ENCODE peak calls at places on chromosomes 6 and 20, in four cellular contexts. O is IMR-90, U is H1, W is mesendoderm. J is an unnamed sample.
A peak's percentile ranks its signal among the peaks of the same experiment; 100 is the strongest.

GRCh38 chr6:144919573-144919972 is 634.4 kb downstream of the UTRN start:
- DNase-seq in O (no peak), U (no peak), W (no peak), J (no peak)

GRCh38 chr20:57578476-57579165 is 17.7 kb downstream of the PCK1 start:
- DNase-seq in U (no peak), W (no peak), O (no peak), J (no peak)

GRCh38 chr6:29737707-29738630 is 14.7 kb downstream of the HLA-F start:
- DNase-seq in W (peak; percentile 76), O (peak; percentile 66), U (no peak), J (peak; percentile 84)

GRCh38 chr6:147297663-147298313 is 93.6 kb downstream of the STXBP5 start:
- DNase-seq in O (peak; percentile 26), W (no peak), U (no peak), J (no peak)

GRCh38 chr6:19587238-19587942 is 249.8 kb upstream of the ID4 start:
- DNase-seq in O (no peak), U (no peak), W (no peak), J (no peak)

GRCh38 chr6:168927026-168927425 is 326.6 kb downstream of the THBS2 start:
- DNase-seq in O (no peak), U (no peak), W (no peak), J (no peak)

GRCh38 chr6:168122011-168122410 is 43.0 kb upstream of the FRMD1 start:
- DNase-seq in U (no peak), W (no peak), O (no peak), J (peak; percentile 25)

GRCh38 chr20:49610701-49611538 is 43.0 kb upstream of the PTGIS start:
- DNase-seq in O (no peak), W (peak; percentile 96), U (peak; percentile 73), J (peak; percentile 95)

GRCh38 chr20:22063753-22064152 is 358.3 kb downstream of the PAX1 start:
- DNase-seq in O (no peak), W (no peak), U (no peak), J (no peak)

GRCh38 chr6:39018103-39018502 is 30.5 kb upstream of the GLP1R start:
- DNase-seq in W (no peak), O (no peak), U (no peak), J (no peak)

GRCh38 chr6:150312395-150312794 is 56.4 kb upstream of the IYD start:
- DNase-seq in O (no peak), U (no peak), W (no peak), J (no peak)

GRCh38 chr20:5550738-5551529 is 199.3 kb upstream of the SHLD1 start:
- DNase-seq in W (no peak), U (no peak), O (no peak), J (no peak)

GRCh38 chr20:29878281-29878741 is 1379.2 kb upstream of the DEFB115 start:
- DNase-seq in W (no peak), O (no peak), U (no peak), J (no peak)

GRCh38 chr6:17318435-17319165 is 37.4 kb downstream of the RBM24 start:
- DNase-seq in U (no peak), O (no peak), W (no peak), J (no peak)
- H3K56ac ChIP-seq in U (no peak overlapping the region), O (no peak overlapping the region), W (no peak overlapping the region), J (no peak overlapping the region)

DNA sequence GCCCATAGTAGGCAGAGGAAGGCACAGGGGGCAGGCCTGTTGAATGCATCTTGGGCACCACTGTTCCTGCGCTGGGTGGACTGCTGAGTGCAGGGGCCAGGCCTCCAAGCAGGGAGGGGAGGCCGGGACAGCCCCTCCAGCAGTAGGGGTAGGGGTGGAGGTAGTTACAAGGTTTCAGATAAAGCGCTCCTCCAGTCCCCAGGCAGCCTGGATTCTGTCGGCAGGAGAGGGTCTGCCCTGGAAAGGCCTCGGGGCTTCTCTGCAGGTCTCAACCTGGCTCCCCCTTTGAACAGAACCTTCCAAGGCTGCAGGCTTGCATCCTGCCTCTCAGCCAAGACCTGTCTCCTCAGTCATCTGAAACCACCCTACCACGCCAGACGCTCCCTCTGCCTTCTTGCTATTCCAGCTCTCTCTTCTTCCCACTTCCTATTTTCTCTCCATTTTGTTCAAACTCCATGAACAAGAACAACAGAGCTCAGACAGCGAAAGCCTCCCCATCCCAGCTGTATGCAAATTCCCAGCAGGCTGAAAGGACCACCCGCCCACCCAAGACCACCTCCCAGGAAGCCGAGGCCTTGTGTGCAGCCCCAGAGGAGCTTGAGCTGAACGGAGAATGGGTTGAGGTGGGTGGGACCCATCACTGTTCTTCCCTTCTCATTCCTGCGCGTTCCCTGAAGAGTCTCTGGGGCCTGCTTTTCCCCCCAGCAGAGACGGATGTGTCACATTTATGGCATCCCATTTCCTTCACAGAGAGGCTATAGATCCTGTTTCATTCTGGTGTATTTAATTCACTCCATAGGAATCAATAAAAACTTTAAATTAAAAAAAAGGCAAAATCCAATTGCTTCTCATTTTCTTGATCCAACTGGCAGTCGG is 1.4 kb downstream of the MLN start:
- DNase-seq in O (no peak), U (no peak), W (no peak), J (no peak)
- H2BK15ac ChIP-seq in O (no peak overlapping the region), U (no peak overlapping the region), W (no peak overlapping the region), J (no peak overlapping the region)

GRCh38 chr20:61668771-61669503 is 396.7 kb downstream of the TAF4 start:
- DNase-seq in W (no peak), O (no peak), U (no peak), J (no peak)

GRCh38 chr20:61674051-61674450 is 391.6 kb downstream of the TAF4 start:
- DNase-seq in U (no peak), O (no peak), W (no peak), J (no peak)

GRCh38 chr20:61673152-61673551 is 392.5 kb downstream of the TAF4 start:
- DNase-seq in W (no peak), O (no peak), U (no peak), J (no peak)

GRCh38 chr20:61670274-61670673 is 395.4 kb downstream of the TAF4 start:
- DNase-seq in O (no peak), U (no peak), W (no peak), J (no peak)

DNA sequence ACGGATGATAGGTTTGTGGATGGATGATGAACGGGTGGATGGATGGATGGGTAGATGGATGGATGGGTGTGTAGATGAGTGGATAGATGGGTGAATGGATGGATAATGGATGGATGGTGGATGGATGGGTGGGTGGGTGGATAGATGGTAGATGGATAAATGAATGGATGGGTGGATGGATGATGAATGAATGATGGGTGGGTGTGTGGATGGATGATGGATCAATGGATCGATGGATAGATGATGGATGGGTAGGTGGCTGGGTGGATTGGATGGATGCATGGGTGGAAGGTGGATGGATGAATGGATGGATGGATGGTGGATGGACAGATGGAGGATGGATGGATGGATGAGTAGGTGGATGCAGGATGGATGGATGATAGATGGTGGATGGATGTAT is 394.1 kb downstream of the TAF4 start:
- DNase-seq in W (no peak), U (no peak), O (no peak), J (no peak)
- H3K56ac ChIP-seq in W (no peak overlapping the region), U (peak overlapping the region; percentile 77), O (no peak overlapping the region), J (no peak overlapping the region)

GRCh38 chr6:99348220-99348822 is 1.2 kb downstream of the FAXC start:
- DNase-seq in W (peak; percentile 16), O (no peak), U (no peak), J (no peak)

GRCh38 chr6:99350573-99350972 is 1.1 kb upstream of the FAXC start:
- DNase-seq in O (no peak), U (no peak), W (peak; percentile 13), J (peak; percentile 31)

GRCh38 chr6:99347804-99348203 is 1.7 kb downstream of the FAXC start:
- DNase-seq in O (no peak), U (no peak), W (peak; percentile 20), J (no peak)

GRCh38 chr6:99348823-99349619 is 453 bp downstream of the FAXC start:
- DNase-seq in U (no peak), W (peak; percentile 51), O (peak; percentile 3), J (peak; percentile 43)

GRCh38 chr6:99349620-99350141 is at the start of gene FAXC:
- DNase-seq in O (peak; percentile 14), U (no peak), W (peak; percentile 80), J (peak; percentile 71)
- H2BK15ac ChIP-seq in O (no peak within 1 kb of the TSS), U (peak within 1 kb of the TSS; percentile 34), W (peak within 1 kb of the TSS; percentile 10), J (no peak within 1 kb of the TSS)

DNA sequence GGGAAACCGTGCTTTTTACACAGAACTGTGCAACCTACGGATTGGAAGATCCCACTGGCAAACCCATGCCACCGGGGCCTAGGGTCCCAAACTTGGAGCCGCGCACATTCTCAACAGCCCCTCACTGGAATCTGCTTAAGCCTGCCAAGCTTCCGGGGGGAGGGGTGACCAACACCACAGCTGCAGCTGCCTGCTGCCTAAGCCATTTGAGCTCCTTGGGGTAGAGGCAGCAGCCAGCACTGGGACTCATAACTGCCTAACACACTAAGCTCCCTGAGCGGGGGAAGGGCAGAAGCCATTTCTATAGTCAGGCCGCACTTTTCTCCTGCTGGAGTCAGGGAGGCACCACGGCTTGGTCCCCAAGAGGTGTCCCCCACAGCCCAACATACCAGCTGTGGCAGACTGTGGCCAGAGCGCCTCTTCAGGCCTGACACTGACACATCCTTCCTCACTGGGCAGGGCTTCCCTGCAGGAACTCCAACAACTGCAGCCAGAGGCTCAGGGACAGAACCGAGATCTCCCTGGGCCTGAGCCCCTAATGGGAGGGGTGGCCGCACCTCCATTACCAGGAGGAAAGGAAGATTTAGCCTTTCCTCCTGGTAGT is 270.3 kb upstream of the ECI2 start:
- DNase-seq in O (no peak), W (peak; percentile 11), U (no peak), J (peak; percentile 55)
- H3K56ac ChIP-seq in O (no peak overlapping the region), W (no peak overlapping the region), U (no peak overlapping the region), J (no peak overlapping the region)

GRCh38 chr20:47379433-47380150 is 23.1 kb upstream of the ZMYND8 start:
- DNase-seq in W (no peak), U (no peak), O (peak; percentile 97), J (no peak)
- H2BK15ac ChIP-seq in W (no peak overlapping the region), U (peak overlapping the region; percentile 72), O (peak overlapping the region; percentile 45), J (no peak overlapping the region)

GRCh38 chr6:131070061-131070460 is 7.0 kb upstream of the EPB41L2 start:
- DNase-seq in W (no peak), O (no peak), U (no peak), J (no peak)
- H3K56ac ChIP-seq in W (no peak overlapping the region), O (no peak overlapping the region), U (no peak overlapping the region), J (no peak overlapping the region)

DNA sequence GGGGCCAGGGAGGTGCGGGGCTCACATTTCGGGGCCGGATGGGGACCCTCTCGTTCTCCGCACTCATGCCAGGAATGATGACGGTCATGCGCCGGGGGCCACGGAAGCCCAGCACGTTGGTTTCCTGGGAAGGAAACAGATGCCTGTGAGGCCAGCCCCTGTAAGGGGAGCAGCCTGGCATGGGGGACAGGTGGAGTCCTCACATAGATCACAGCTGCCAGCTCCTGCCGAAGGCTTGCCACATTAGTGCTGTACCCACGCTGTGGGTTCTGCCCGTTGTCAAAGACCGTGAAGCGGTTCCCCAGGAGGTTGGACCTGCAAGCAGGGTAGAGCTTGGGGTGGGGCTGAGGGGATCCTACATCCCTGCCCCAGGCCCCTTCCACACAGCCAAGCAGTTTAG is 6.7 kb upstream of the TEAD3 start:
- DNase-seq in O (no peak), W (no peak), U (no peak), J (no peak)
- H2BK15ac ChIP-seq in O (no peak overlapping the region), W (no peak overlapping the region), U (no peak overlapping the region), J (no peak overlapping the region)